ENCODE peak calls at places on chromosomes 3 and 15, in nine cellular contexts. A is heart left ventricle; R is CD4-positive, alpha-beta memory T cell; N is fibroblast of lung; B is PC-3; V is pancreas; S is ovary; T is SK-N-SH; L is keratinocyte. F is an unnamed sample. For H3K36me3, the result is how much of the 10 kb centered on the place peaks cover.

GRCh38 chr3:169661567-169662214 is 1.8 kb downstream of the MECOM start:
- DNase-seq in T (peak), B (peak), L (no peak), R (no peak), S (no peak), N (peak), A (peak), V (peak), F (no peak)

GRCh38 chr3:67819447-67819846 is 165.0 kb upstream of the SUCLG2 start:
- DNase-seq in S (no peak), V (no peak), L (no peak), B (peak), R (peak), N (no peak), A (no peak), T (no peak), F (no peak)

GRCh38 chr15:25737218-25737643 is 125.9 kb downstream of the ATP10A start:
- DNase-seq in R (no peak), T (no peak), L (no peak), V (no peak), S (no peak), B (no peak), A (no peak), N (peak), F (peak)

GRCh38 chr15:93143186-93143585 is 54.2 kb upstream of the RGMA start:
- DNase-seq in V (no peak), A (no peak), L (no peak), S (no peak), T (no peak), R (no peak), N (no peak), B (no peak), F (no peak)

GRCh38 chr15:85312925-85313324 is 67.5 kb upstream of the AKAP13 start:
- DNase-seq in R (no peak), N (peak), S (no peak), T (no peak), V (no peak), A (no peak), L (no peak), B (no peak), F (no peak)

GRCh38 chr3:12308517-12308916 is 19.6 kb downstream of the PPARG start:
- DNase-seq in S (no peak), A (no peak), B (peak), V (no peak), N (peak), T (no peak), R (no peak), L (peak), F (no peak)

GRCh38 chr3:72782521-72782920 is 65.7 kb downstream of the SHQ1 start:
- DNase-seq in L (no peak), R (no peak), S (no peak), V (no peak), N (no peak), T (no peak), A (no peak), B (no peak), F (no peak)

GRCh38 chr3:54859204-54859603 is 68.7 kb downstream of the LRTM1 start:
- DNase-seq in B (peak), T (no peak), S (no peak), N (peak), V (no peak), A (no peak), R (no peak), L (peak), F (no peak)

GRCh38 chr3:46923559-46924350 is 46.2 kb downstream of the PTH1R start:
- DNase-seq in N (no peak), T (peak), S (no peak), R (peak), V (no peak), A (no peak), B (peak), L (no peak), F (no peak)

GRCh38 chr15:57133127-57133968 is 214.9 kb downstream of the TCF12 start:
- DNase-seq in T (no peak), A (no peak), V (peak), N (peak), S (no peak), B (no peak), L (no peak), R (no peak), F (no peak)

GRCh38 chr3:93984618-93985017 is 4.7 kb downstream of the ARL13B start:
- DNase-seq in V (no peak), S (no peak), A (no peak), R (no peak), T (no peak), L (no peak), B (no peak), N (no peak), F (no peak)

GRCh38 chr15:74773731-74774252 is 8.1 kb upstream of the CSK start:
- DNase-seq in V (no peak), R (no peak), S (no peak), T (no peak), L (no peak), B (no peak), A (no peak), N (no peak), F (no peak)

GRCh38 chr3:79497447-79498111 is 270.2 kb downstream of the ROBO1 start:
- DNase-seq in B (peak), V (no peak), N (no peak), T (peak), A (no peak), L (no peak), R (no peak), S (no peak), F (no peak)

GRCh38 chr15:53910236-53910849 is 67.9 kb upstream of the UNC13C start:
- DNase-seq in L (peak), T (no peak), S (no peak), A (no peak), R (no peak), N (peak), B (peak), V (no peak), F (no peak)

GRCh38 chr15:29978411-29979382 is 104.1 kb upstream of the GOLGA8J start:
- DNase-seq in V (no peak), A (no peak), S (peak), L (no peak), T (no peak), R (no peak), B (no peak), N (no peak), F (no peak)

GRCh38 chr15:31111091-31111647 is 9.6 kb upstream of the TRPM1 start:
- DNase-seq in S (no peak), B (no peak), A (no peak), R (no peak), V (no peak), T (no peak), L (no peak), N (peak), F (no peak)

GRCh38 chr3:127525373-127525772 is 65.2 kb downstream of the TPRA1 start:
- DNase-seq in V (no peak), L (peak), N (peak), T (no peak), B (peak), R (no peak), S (no peak), A (no peak), F (no peak)

GRCh38 chr3:11188231-11188630 is 33.9 kb downstream of the HRH1 start:
- DNase-seq in B (no peak), T (no peak), V (no peak), N (no peak), R (no peak), L (no peak), S (no peak), A (no peak), F (no peak)

GRCh38 chr3:187628169-187628568 is 42.0 kb downstream of the SST start:
- DNase-seq in S (no peak), L (no peak), B (no peak), T (no peak), R (no peak), V (no peak), A (no peak), N (no peak), F (no peak)

GRCh38 chr15:76328962-76329361 is 7.6 kb upstream of the ISL2 start:
- DNase-seq in S (no peak), V (no peak), T (no peak), A (no peak), L (no peak), B (peak), N (peak), R (no peak), F (no peak)

GRCh38 chr3:162525052-162525451 is 1028.4 kb downstream of the OTOL1 start:
- DNase-seq in N (peak), L (no peak), V (peak), R (no peak), A (no peak), S (no peak), B (no peak), T (no peak), F (peak)

GRCh38 chr3:169772530-169772950 is 656 bp upstream of the MYNN start:
- DNase-seq in L (peak), T (peak), B (peak), A (peak), R (no peak), N (peak), V (peak), S (peak), F (peak)

GRCh38 chr3:14319654-14320182 is 82.7 kb upstream of the SLC6A6 start:
- DNase-seq in T (peak), N (peak), A (no peak), V (peak), S (peak), L (no peak), B (peak), R (no peak), F (no peak)

GRCh38 chr3:171415070-171415469 is 45.1 kb downstream of the TNIK start:
- DNase-seq in N (peak), B (peak), L (peak), A (no peak), R (no peak), V (no peak), T (no peak), S (no peak), F (no peak)

GRCh38 chr15:73940061-73940981 is 14.1 kb downstream of the LOXL1 start:
- DNase-seq in B (peak), L (no peak), R (no peak), T (peak), N (no peak), V (no peak), S (no peak), A (no peak), F (no peak)

GRCh38 chr3:6921041-6921440 is 60.1 kb downstream of the GRM7 start:
- DNase-seq in L (no peak), B (no peak), R (no peak), A (no peak), N (peak), V (peak), S (no peak), T (no peak), F (no peak)

GRCh38 chr3:102664126-102664525 is 229.3 kb downstream of the ZPLD1 start:
- DNase-seq in V (no peak), A (no peak), N (no peak), B (no peak), L (no peak), T (no peak), R (no peak), S (no peak), F (no peak)

GRCh38 chr3:77535116-77535515 is 495.2 kb downstream of the ROBO2 start:
- DNase-seq in B (no peak), S (no peak), V (no peak), N (no peak), A (no peak), T (no peak), R (no peak), L (no peak), F (no peak)

GRCh38 chr15:101115887-101116680 is 135.8 kb downstream of the CHSY1 start:
- DNase-seq in N (peak), B (no peak), R (no peak), A (peak), V (peak), S (peak), T (no peak), L (no peak), F (peak)

GRCh38 chr15:59330649-59331048 is 42.0 kb downstream of the MYO1E start:
- DNase-seq in T (no peak), V (no peak), A (no peak), R (no peak), S (no peak), N (no peak), B (no peak), L (no peak), F (no peak)

GRCh38 chr3:29156071-29156715 is 124.7 kb upstream of the RBMS3 start:
- DNase-seq in L (no peak), V (no peak), R (no peak), T (no peak), A (no peak), N (peak), S (no peak), B (no peak), F (no peak)

GRCh38 chr3:120561251-120562045 is 34.7 kb upstream of the NDUFB4 start:
- DNase-seq in S (peak), T (peak), V (peak), N (peak), B (peak), A (peak), R (peak), L (no peak), F (peak)

GRCh38 chr15:95134306-95135100 is 903.1 kb downstream of the MCTP2 start:
- DNase-seq in N (peak), L (no peak), V (no peak), R (no peak), T (no peak), A (no peak), B (no peak), S (no peak), F (no peak)

DNA sequence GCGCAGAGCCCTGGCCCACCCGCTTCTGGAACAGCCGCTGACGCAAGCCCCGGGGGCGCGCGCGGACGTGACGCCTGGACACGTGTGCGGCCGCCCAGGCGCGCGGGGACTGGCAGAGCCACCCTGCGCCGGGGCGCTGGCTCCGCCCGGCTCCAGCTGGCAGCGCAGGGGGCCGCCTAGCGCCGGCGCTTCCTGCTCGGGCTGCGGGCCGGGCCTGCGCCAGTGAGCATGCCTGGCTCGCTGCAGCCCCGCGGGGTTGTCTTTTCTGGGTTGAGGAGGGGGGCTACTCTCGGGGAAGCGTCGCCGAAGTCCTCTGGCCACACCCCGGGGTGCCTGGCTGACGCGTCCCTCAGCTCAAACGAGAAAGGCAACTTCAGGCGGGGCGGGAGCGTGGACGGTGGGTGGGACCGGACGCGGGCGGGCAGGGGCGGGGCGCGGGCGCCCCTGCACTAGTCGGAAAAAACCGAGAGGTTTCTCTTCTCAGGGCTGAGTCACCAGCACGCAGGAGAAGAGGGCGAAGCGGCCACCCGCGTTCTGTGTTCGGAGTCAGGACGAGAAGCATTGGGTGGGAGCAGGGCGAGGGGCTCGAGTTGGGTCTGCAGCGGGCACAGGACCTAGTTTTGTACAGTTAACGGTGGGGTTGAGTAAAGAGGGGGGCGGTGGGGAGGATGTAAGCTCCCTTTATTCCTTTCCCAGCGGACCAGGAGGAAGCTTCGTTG is at the start of gene SIAH2:
- DNase-seq in T (peak), R (peak), V (peak), B (peak), S (peak), A (peak), L (peak), N (peak), F (peak)
- H3K27ac ChIP-seq in T (peak), R (peak), V (peak), B (peak), S (peak), A (peak), L (peak), N (peak), F (peak)

DNA sequence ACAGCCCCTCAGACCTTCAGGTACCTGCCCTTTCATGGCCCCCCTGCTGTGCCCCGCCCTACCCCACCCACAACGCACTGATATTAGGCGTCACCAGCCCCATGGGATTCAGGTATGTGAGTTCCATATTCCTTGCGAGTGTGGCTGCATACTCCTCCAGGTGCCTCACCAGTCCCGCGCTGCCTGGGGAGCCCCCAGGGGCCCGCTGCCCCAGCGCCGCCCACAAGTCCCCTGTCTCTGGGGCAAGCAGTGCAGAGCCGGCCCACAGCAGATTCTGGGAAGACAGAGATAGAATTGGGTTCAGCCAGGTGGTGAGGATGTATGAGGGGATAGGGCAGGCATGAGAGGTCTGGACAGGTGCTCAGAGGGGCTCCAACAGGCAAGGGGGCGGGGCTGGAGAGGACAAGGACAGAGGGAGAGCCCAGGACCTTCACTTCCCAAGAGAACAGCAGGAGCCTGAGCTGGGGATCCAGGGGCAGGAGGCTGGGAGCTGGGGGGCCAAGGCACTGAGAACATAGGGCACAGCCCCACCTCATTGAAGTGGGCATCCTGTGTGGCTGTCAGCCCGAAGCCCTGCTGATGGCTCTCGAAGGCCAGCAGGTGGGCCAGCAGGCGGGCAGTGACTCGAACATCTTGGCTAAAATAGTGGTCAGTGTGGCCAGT is 13.1 kb upstream of the SLC26A6 start:
- DNase-seq in T (no peak), A (no peak), B (no peak), V (no peak), L (no peak), S (no peak), R (no peak), N (no peak), F (no peak)
- H3K36me3 ChIP-seq in T (half or more), A (under half), B (under half), V (under half), L (under half), S (under half), R (under half), N (under half), F (under half)

DNA sequence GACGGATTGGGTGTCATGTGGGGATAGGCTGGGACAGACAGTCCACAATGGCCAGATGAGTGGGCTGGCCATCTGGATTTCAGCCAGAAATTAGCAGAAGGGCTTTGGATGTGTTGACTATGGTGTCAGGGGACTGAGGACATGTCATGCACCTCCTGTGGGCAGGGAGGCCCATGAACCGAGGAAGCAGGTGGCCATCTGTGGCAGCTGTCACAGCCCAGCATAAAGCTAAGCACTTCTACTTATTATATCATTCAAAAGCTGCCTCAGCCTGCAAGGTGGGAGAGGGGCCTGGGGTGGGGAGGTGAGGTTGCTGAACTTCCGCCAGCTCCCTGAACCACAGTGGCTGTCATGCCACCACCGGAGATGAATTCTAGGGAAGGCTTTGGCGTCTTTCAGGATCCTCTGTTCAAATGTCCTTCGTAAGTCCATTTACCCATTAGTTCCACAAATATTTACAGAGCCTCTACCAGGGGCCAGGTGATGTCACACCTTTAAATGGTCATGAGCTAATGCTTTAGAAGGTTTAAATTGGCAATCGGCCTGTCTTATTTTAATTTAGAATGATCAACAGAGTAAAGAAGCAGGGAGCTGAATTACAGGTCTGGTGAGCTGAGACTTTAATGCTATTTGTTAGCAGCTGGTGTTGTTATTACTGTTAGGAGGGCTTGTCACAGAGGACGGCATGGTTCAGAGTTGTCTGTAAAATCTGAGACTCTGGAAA is 23.6 kb upstream of the CAV3 start:
- DNase-seq in V (no peak), A (no peak), S (no peak), R (no peak), N (no peak), L (no peak), T (no peak), B (no peak), F (no peak)
- H3K27ac ChIP-seq in V (no peak), A (no peak), S (no peak), R (no peak), N (no peak), L (no peak), T (no peak), B (no peak), F (no peak)

GRCh38 chr15:67195305-67195704 is 59.2 kb downstream of the AAGAB start:
- DNase-seq in A (no peak), V (no peak), L (no peak), R (no peak), B (no peak), S (no peak), T (no peak), N (no peak), F (no peak)

GRCh38 chr15:67194171-67195114 is 60.0 kb downstream of the AAGAB start:
- DNase-seq in V (no peak), N (no peak), A (no peak), T (no peak), B (no peak), L (no peak), R (no peak), S (peak), F (no peak)

GRCh38 chr15:67190813-67191212 is 63.6 kb downstream of the AAGAB start:
- DNase-seq in L (no peak), B (no peak), N (no peak), R (no peak), V (no peak), S (no peak), T (no peak), A (no peak), F (no peak)

GRCh38 chr15:67192185-67192584 is 62.3 kb downstream of the AAGAB start:
- DNase-seq in V (no peak), L (no peak), S (no peak), B (no peak), N (no peak), R (no peak), A (no peak), T (no peak), F (no peak)

DNA sequence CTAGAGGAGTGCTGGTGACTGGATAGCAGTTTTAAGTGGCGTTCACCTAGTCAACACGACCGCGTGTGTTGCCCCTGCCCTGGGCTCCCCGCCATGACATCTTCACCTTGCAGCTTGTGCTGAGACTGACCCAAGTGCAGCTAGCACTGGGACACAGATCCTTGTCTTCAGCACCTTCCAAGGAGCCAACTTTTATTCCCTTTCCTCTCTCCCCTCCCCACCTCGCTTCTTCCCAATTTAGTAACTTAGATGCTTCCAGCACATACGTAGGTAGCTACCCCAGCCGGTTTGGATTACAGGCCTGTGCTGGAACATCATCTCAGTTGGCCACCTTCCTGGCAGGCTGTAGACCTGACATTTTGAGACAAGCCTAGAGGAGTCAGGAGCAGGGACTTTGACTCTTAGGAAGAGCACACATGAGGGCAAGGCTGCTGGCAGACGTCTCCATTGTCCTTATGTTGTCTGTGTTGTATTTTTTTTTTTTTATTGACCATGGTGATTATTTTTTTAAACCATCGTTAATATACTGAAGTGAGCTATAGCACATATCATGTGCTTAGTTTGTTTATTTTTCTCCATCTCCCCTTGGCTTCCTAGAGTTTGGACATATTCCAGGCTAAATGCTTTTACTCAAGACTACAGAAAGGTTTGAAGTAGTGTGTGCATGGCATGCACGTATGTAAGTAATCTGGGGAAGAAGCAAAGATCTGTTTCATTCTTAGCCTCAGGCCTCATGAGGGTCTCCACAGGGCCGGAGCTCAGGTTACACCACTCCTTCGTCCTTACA is 61.0 kb downstream of the AAGAB start:
- DNase-seq in B (no peak), N (no peak), A (no peak), V (no peak), S (peak), R (no peak), T (no peak), L (no peak), F (no peak)
- H3K36me3 ChIP-seq in B (half or more), N (under half), A (under half), V (under half), S (under half), R (under half), T (under half), L (under half), F (under half)